ENCODE peak calls at places on chromosomes 7 and 10, in seven cellular contexts. One of them, this sample, is unnamed.

GRCh38 chr7:47326808-47327207 is 255.1 kb downstream of the TNS3 start:
- DNase-seq in anterior cingulate cortex: no peak
- DNase-seq in LoVo: no peak
- DNase-seq in stimulated activated CD4-positive, alpha-beta T cell treated with anti-CD3 and anti-CD28 coated beads, Interleukin-2, amount 100 ng/mL, for 4 hours: no peak
- DNase-seq in ascending aorta: no peak
- DNase-seq in left cardiac atrium: peak
- DNase-seq in NCI-H1436: no peak
- DNase-seq in this sample: no peak

GRCh38 chr7:77456711-77457110 is 40.6 kb upstream of the GSAP start:
- DNase-seq in left cardiac atrium: no peak
- DNase-seq in ascending aorta: no peak
- DNase-seq in stimulated activated CD4-positive, alpha-beta T cell treated with anti-CD3 and anti-CD28 coated beads, Interleukin-2, amount 100 ng/mL, for 4 hours: no peak
- DNase-seq in LoVo: no peak
- DNase-seq in NCI-H1436: no peak
- DNase-seq in anterior cingulate cortex: no peak
- DNase-seq in this sample: no peak

GRCh38 chr10:43188702-43189101 is 50.5 kb downstream of the CSGALNACT2 start:
- DNase-seq in LoVo: no peak
- DNase-seq in left cardiac atrium: no peak
- DNase-seq in ascending aorta: no peak
- DNase-seq in anterior cingulate cortex: no peak
- DNase-seq in stimulated activated CD4-positive, alpha-beta T cell treated with anti-CD3 and anti-CD28 coated beads, Interleukin-2, amount 100 ng/mL, for 4 hours: no peak
- DNase-seq in NCI-H1436: no peak
- DNase-seq in this sample: no peak

GRCh38 chr10:70007116-70007820 is 45.4 kb upstream of the MACROH2A2 start:
- DNase-seq in NCI-H1436: no peak
- DNase-seq in stimulated activated CD4-positive, alpha-beta T cell treated with anti-CD3 and anti-CD28 coated beads, Interleukin-2, amount 100 ng/mL, for 4 hours: no peak
- DNase-seq in ascending aorta: no peak
- DNase-seq in left cardiac atrium: no peak
- DNase-seq in LoVo: no peak
- DNase-seq in anterior cingulate cortex: no peak
- DNase-seq in this sample: no peak

GRCh38 chr7:51455086-51455485 is 138.5 kb upstream of the COBL start:
- DNase-seq in left cardiac atrium: no peak
- DNase-seq in LoVo: no peak
- DNase-seq in stimulated activated CD4-positive, alpha-beta T cell treated with anti-CD3 and anti-CD28 coated beads, Interleukin-2, amount 100 ng/mL, for 4 hours: no peak
- DNase-seq in NCI-H1436: no peak
- DNase-seq in ascending aorta: no peak
- DNase-seq in anterior cingulate cortex: no peak
- DNase-seq in this sample: no peak

GRCh38 chr10:46293832-46294640 is 7.2 kb downstream of the ANTXRL start:
- DNase-seq in NCI-H1436: no peak
- DNase-seq in LoVo: no peak
- DNase-seq in left cardiac atrium: no peak
- DNase-seq in stimulated activated CD4-positive, alpha-beta T cell treated with anti-CD3 and anti-CD28 coated beads, Interleukin-2, amount 100 ng/mL, for 4 hours: no peak
- DNase-seq in anterior cingulate cortex: no peak
- DNase-seq in ascending aorta: peak
- DNase-seq in this sample: peak

GRCh38 chr7:28986723-28987122 is 28.6 kb upstream of the TRIL start:
- DNase-seq in left cardiac atrium: no peak
- DNase-seq in ascending aorta: no peak
- DNase-seq in NCI-H1436: no peak
- DNase-seq in LoVo: no peak
- DNase-seq in anterior cingulate cortex: no peak
- DNase-seq in stimulated activated CD4-positive, alpha-beta T cell treated with anti-CD3 and anti-CD28 coated beads, Interleukin-2, amount 100 ng/mL, for 4 hours: no peak
- DNase-seq in this sample: no peak

GRCh38 chr7:97187067-97187466 is 69.6 kb downstream of the SDHAF3 start:
- DNase-seq in ascending aorta: no peak
- DNase-seq in anterior cingulate cortex: no peak
- DNase-seq in NCI-H1436: no peak
- DNase-seq in left cardiac atrium: no peak
- DNase-seq in LoVo: no peak
- DNase-seq in stimulated activated CD4-positive, alpha-beta T cell treated with anti-CD3 and anti-CD28 coated beads, Interleukin-2, amount 100 ng/mL, for 4 hours: no peak
- DNase-seq in this sample: no peak

GRCh38 chr7:85103352-85103751 is 83.5 kb downstream of the SEMA3D start:
- DNase-seq in stimulated activated CD4-positive, alpha-beta T cell treated with anti-CD3 and anti-CD28 coated beads, Interleukin-2, amount 100 ng/mL, for 4 hours: no peak
- DNase-seq in ascending aorta: no peak
- DNase-seq in left cardiac atrium: peak
- DNase-seq in NCI-H1436: no peak
- DNase-seq in LoVo: peak
- DNase-seq in anterior cingulate cortex: no peak
- DNase-seq in this sample: no peak

GRCh38 chr10:112842832-112843360 is 107.2 kb upstream of the TCF7L2 start:
- DNase-seq in ascending aorta: no peak
- DNase-seq in LoVo: no peak
- DNase-seq in anterior cingulate cortex: no peak
- DNase-seq in left cardiac atrium: no peak
- DNase-seq in stimulated activated CD4-positive, alpha-beta T cell treated with anti-CD3 and anti-CD28 coated beads, Interleukin-2, amount 100 ng/mL, for 4 hours: no peak
- DNase-seq in NCI-H1436: no peak
- DNase-seq in this sample: no peak

GRCh38 chr10:89217057-89217990 is 10.2 kb upstream of the CH25H start:
- DNase-seq in stimulated activated CD4-positive, alpha-beta T cell treated with anti-CD3 and anti-CD28 coated beads, Interleukin-2, amount 100 ng/mL, for 4 hours: peak
- DNase-seq in NCI-H1436: peak
- DNase-seq in left cardiac atrium: peak
- DNase-seq in ascending aorta: peak
- DNase-seq in anterior cingulate cortex: no peak
- DNase-seq in LoVo: peak
- DNase-seq in this sample: peak

GRCh38 chr7:8724080-8724718 is 290.8 kb downstream of the NXPH1 start:
- DNase-seq in stimulated activated CD4-positive, alpha-beta T cell treated with anti-CD3 and anti-CD28 coated beads, Interleukin-2, amount 100 ng/mL, for 4 hours: no peak
- DNase-seq in LoVo: peak
- DNase-seq in left cardiac atrium: no peak
- DNase-seq in anterior cingulate cortex: no peak
- DNase-seq in ascending aorta: no peak
- DNase-seq in NCI-H1436: peak
- DNase-seq in this sample: no peak

GRCh38 chr10:43471929-43472720 is 35.2 kb downstream of the ZNF487 start:
- DNase-seq in left cardiac atrium: no peak
- DNase-seq in anterior cingulate cortex: no peak
- DNase-seq in ascending aorta: no peak
- DNase-seq in LoVo: no peak
- DNase-seq in stimulated activated CD4-positive, alpha-beta T cell treated with anti-CD3 and anti-CD28 coated beads, Interleukin-2, amount 100 ng/mL, for 4 hours: no peak
- DNase-seq in NCI-H1436: no peak
- DNase-seq in this sample: no peak

GRCh38 chr7:156107957-156108356 is 295.7 kb upstream of the SHH start:
- DNase-seq in NCI-H1436: no peak
- DNase-seq in left cardiac atrium: no peak
- DNase-seq in LoVo: no peak
- DNase-seq in ascending aorta: no peak
- DNase-seq in stimulated activated CD4-positive, alpha-beta T cell treated with anti-CD3 and anti-CD28 coated beads, Interleukin-2, amount 100 ng/mL, for 4 hours: no peak
- DNase-seq in anterior cingulate cortex: no peak
- DNase-seq in this sample: no peak

GRCh38 chr10:97498841-97499560 is at the start of gene UBTD1:
- DNase-seq in left cardiac atrium: peak
- DNase-seq in anterior cingulate cortex: peak
- DNase-seq in LoVo: no peak
- DNase-seq in stimulated activated CD4-positive, alpha-beta T cell treated with anti-CD3 and anti-CD28 coated beads, Interleukin-2, amount 100 ng/mL, for 4 hours: peak
- DNase-seq in ascending aorta: peak
- DNase-seq in NCI-H1436: no peak
- DNase-seq in this sample: peak

GRCh38 chr7:46522354-46522906 is 601.4 kb upstream of the IGFBP3 start:
- DNase-seq in NCI-H1436: no peak
- DNase-seq in left cardiac atrium: no peak
- DNase-seq in ascending aorta: no peak
- DNase-seq in LoVo: no peak
- DNase-seq in stimulated activated CD4-positive, alpha-beta T cell treated with anti-CD3 and anti-CD28 coated beads, Interleukin-2, amount 100 ng/mL, for 4 hours: no peak
- DNase-seq in anterior cingulate cortex: no peak
- DNase-seq in this sample: no peak

GRCh38 chr7:11831727-11832495 is at the start of gene THSD7A:
- DNase-seq in LoVo: peak
- DNase-seq in stimulated activated CD4-positive, alpha-beta T cell treated with anti-CD3 and anti-CD28 coated beads, Interleukin-2, amount 100 ng/mL, for 4 hours: no peak
- DNase-seq in left cardiac atrium: peak
- DNase-seq in anterior cingulate cortex: peak
- DNase-seq in ascending aorta: no peak
- DNase-seq in NCI-H1436: peak
- DNase-seq in this sample: no peak

GRCh38 chr7:98056580-98056979 is 50.1 kb upstream of the LMTK2 start:
- DNase-seq in ascending aorta: no peak
- DNase-seq in LoVo: no peak
- DNase-seq in anterior cingulate cortex: no peak
- DNase-seq in left cardiac atrium: no peak
- DNase-seq in NCI-H1436: no peak
- DNase-seq in stimulated activated CD4-positive, alpha-beta T cell treated with anti-CD3 and anti-CD28 coated beads, Interleukin-2, amount 100 ng/mL, for 4 hours: no peak
- DNase-seq in this sample: no peak

GRCh38 chr7:139915864-139916716 is 87.0 kb downstream of the TBXAS1 start:
- DNase-seq in stimulated activated CD4-positive, alpha-beta T cell treated with anti-CD3 and anti-CD28 coated beads, Interleukin-2, amount 100 ng/mL, for 4 hours: peak
- DNase-seq in anterior cingulate cortex: no peak
- DNase-seq in NCI-H1436: no peak
- DNase-seq in LoVo: peak
- DNase-seq in ascending aorta: peak
- DNase-seq in left cardiac atrium: peak
- DNase-seq in this sample: peak

GRCh38 chr10:116312534-116312933 is 11.7 kb upstream of the CCDC172 start:
- DNase-seq in ascending aorta: no peak
- DNase-seq in stimulated activated CD4-positive, alpha-beta T cell treated with anti-CD3 and anti-CD28 coated beads, Interleukin-2, amount 100 ng/mL, for 4 hours: no peak
- DNase-seq in left cardiac atrium: no peak
- DNase-seq in anterior cingulate cortex: no peak
- DNase-seq in LoVo: no peak
- DNase-seq in NCI-H1436: no peak
- DNase-seq in this sample: no peak

GRCh38 chr10:60149003-60149402 is 240.7 kb downstream of the ANK3 start:
- DNase-seq in NCI-H1436: no peak
- DNase-seq in LoVo: no peak
- DNase-seq in anterior cingulate cortex: no peak
- DNase-seq in stimulated activated CD4-positive, alpha-beta T cell treated with anti-CD3 and anti-CD28 coated beads, Interleukin-2, amount 100 ng/mL, for 4 hours: no peak
- DNase-seq in ascending aorta: no peak
- DNase-seq in left cardiac atrium: no peak
- DNase-seq in this sample: no peak

GRCh38 chr10:84452006-84452405 is 123.6 kb downstream of the CCSER2 start:
- DNase-seq in anterior cingulate cortex: no peak
- DNase-seq in left cardiac atrium: no peak
- DNase-seq in LoVo: no peak
- DNase-seq in ascending aorta: no peak
- DNase-seq in NCI-H1436: no peak
- DNase-seq in stimulated activated CD4-positive, alpha-beta T cell treated with anti-CD3 and anti-CD28 coated beads, Interleukin-2, amount 100 ng/mL, for 4 hours: no peak
- DNase-seq in this sample: no peak

GRCh38 chr10:4242561-4243035 is 457.6 kb upstream of the KLF6 start:
- DNase-seq in ascending aorta: no peak
- DNase-seq in NCI-H1436: no peak
- DNase-seq in anterior cingulate cortex: no peak
- DNase-seq in stimulated activated CD4-positive, alpha-beta T cell treated with anti-CD3 and anti-CD28 coated beads, Interleukin-2, amount 100 ng/mL, for 4 hours: no peak
- DNase-seq in left cardiac atrium: peak
- DNase-seq in LoVo: peak
- DNase-seq in this sample: no peak

GRCh38 chr10:32073676-32074075 is 17.5 kb upstream of the KIF5B start:
- DNase-seq in ascending aorta: no peak
- DNase-seq in NCI-H1436: no peak
- DNase-seq in stimulated activated CD4-positive, alpha-beta T cell treated with anti-CD3 and anti-CD28 coated beads, Interleukin-2, amount 100 ng/mL, for 4 hours: no peak
- DNase-seq in anterior cingulate cortex: no peak
- DNase-seq in left cardiac atrium: no peak
- DNase-seq in LoVo: no peak
- DNase-seq in this sample: no peak

GRCh38 chr7:77351539-77352004 is 64.6 kb downstream of the GSAP start:
- DNase-seq in ascending aorta: no peak
- DNase-seq in LoVo: no peak
- DNase-seq in NCI-H1436: no peak
- DNase-seq in anterior cingulate cortex: no peak
- DNase-seq in left cardiac atrium: peak
- DNase-seq in stimulated activated CD4-positive, alpha-beta T cell treated with anti-CD3 and anti-CD28 coated beads, Interleukin-2, amount 100 ng/mL, for 4 hours: no peak
- DNase-seq in this sample: peak

GRCh38 chr7:150974468-150975391 is 3.4 kb downstream of the KCNH2 start:
- DNase-seq in ascending aorta: no peak
- DNase-seq in NCI-H1436: peak
- DNase-seq in left cardiac atrium: peak
- DNase-seq in stimulated activated CD4-positive, alpha-beta T cell treated with anti-CD3 and anti-CD28 coated beads, Interleukin-2, amount 100 ng/mL, for 4 hours: peak
- DNase-seq in anterior cingulate cortex: no peak
- DNase-seq in LoVo: peak
- DNase-seq in this sample: peak

GRCh38 chr10:47087667-47088066 is 176.4 kb downstream of the PTPN20 start:
- DNase-seq in LoVo: no peak
- DNase-seq in anterior cingulate cortex: no peak
- DNase-seq in NCI-H1436: no peak
- DNase-seq in stimulated activated CD4-positive, alpha-beta T cell treated with anti-CD3 and anti-CD28 coated beads, Interleukin-2, amount 100 ng/mL, for 4 hours: no peak
- DNase-seq in left cardiac atrium: no peak
- DNase-seq in ascending aorta: peak
- DNase-seq in this sample: no peak

GRCh38 chr10:104308439-104308903 is 29.8 kb downstream of the ITPRIP start:
- DNase-seq in anterior cingulate cortex: no peak
- DNase-seq in stimulated activated CD4-positive, alpha-beta T cell treated with anti-CD3 and anti-CD28 coated beads, Interleukin-2, amount 100 ng/mL, for 4 hours: no peak
- DNase-seq in NCI-H1436: no peak
- DNase-seq in left cardiac atrium: no peak
- DNase-seq in LoVo: no peak
- DNase-seq in ascending aorta: no peak
- DNase-seq in this sample: no peak

GRCh38 chr7:122616951-122617350 is 82.0 kb downstream of the RNF133 start:
- DNase-seq in NCI-H1436: no peak
- DNase-seq in ascending aorta: no peak
- DNase-seq in left cardiac atrium: no peak
- DNase-seq in LoVo: no peak
- DNase-seq in stimulated activated CD4-positive, alpha-beta T cell treated with anti-CD3 and anti-CD28 coated beads, Interleukin-2, amount 100 ng/mL, for 4 hours: no peak
- DNase-seq in anterior cingulate cortex: no peak
- DNase-seq in this sample: no peak

GRCh38 chr10:94627511-94627910 is 56.0 kb upstream of the CYP2C18 start:
- DNase-seq in NCI-H1436: no peak
- DNase-seq in ascending aorta: no peak
- DNase-seq in LoVo: no peak
- DNase-seq in anterior cingulate cortex: no peak
- DNase-seq in left cardiac atrium: no peak
- DNase-seq in stimulated activated CD4-positive, alpha-beta T cell treated with anti-CD3 and anti-CD28 coated beads, Interleukin-2, amount 100 ng/mL, for 4 hours: no peak
- DNase-seq in this sample: no peak

GRCh38 chr10:95315509-95315908 is 24.7 kb upstream of the PDLIM1 start:
- DNase-seq in ascending aorta: no peak
- DNase-seq in stimulated activated CD4-positive, alpha-beta T cell treated with anti-CD3 and anti-CD28 coated beads, Interleukin-2, amount 100 ng/mL, for 4 hours: no peak
- DNase-seq in anterior cingulate cortex: no peak
- DNase-seq in LoVo: no peak
- DNase-seq in left cardiac atrium: no peak
- DNase-seq in NCI-H1436: no peak
- DNase-seq in this sample: no peak

GRCh38 chr7:107528461-107528860 is 35.3 kb downstream of the COG5 start:
- DNase-seq in NCI-H1436: no peak
- DNase-seq in left cardiac atrium: no peak
- DNase-seq in LoVo: no peak
- DNase-seq in stimulated activated CD4-positive, alpha-beta T cell treated with anti-CD3 and anti-CD28 coated beads, Interleukin-2, amount 100 ng/mL, for 4 hours: no peak
- DNase-seq in anterior cingulate cortex: no peak
- DNase-seq in ascending aorta: no peak
- DNase-seq in this sample: no peak

GRCh38 chr7:155741805-155742204 is 70.5 kb downstream of the SHH start:
- DNase-seq in left cardiac atrium: no peak
- DNase-seq in LoVo: no peak
- DNase-seq in NCI-H1436: no peak
- DNase-seq in anterior cingulate cortex: no peak
- DNase-seq in stimulated activated CD4-positive, alpha-beta T cell treated with anti-CD3 and anti-CD28 coated beads, Interleukin-2, amount 100 ng/mL, for 4 hours: no peak
- DNase-seq in ascending aorta: no peak
- DNase-seq in this sample: peak

GRCh38 chr10:43702213-43702935 is 53.7 kb upstream of the ZNF32 start:
- DNase-seq in left cardiac atrium: no peak
- DNase-seq in LoVo: no peak
- DNase-seq in stimulated activated CD4-positive, alpha-beta T cell treated with anti-CD3 and anti-CD28 coated beads, Interleukin-2, amount 100 ng/mL, for 4 hours: no peak
- DNase-seq in anterior cingulate cortex: no peak
- DNase-seq in NCI-H1436: no peak
- DNase-seq in ascending aorta: no peak
- DNase-seq in this sample: no peak

GRCh38 chr7:73823873-73824597 is 6.8 kb upstream of the CLDN4 start:
- DNase-seq in ascending aorta: peak
- DNase-seq in anterior cingulate cortex: no peak
- DNase-seq in LoVo: no peak
- DNase-seq in left cardiac atrium: no peak
- DNase-seq in stimulated activated CD4-positive, alpha-beta T cell treated with anti-CD3 and anti-CD28 coated beads, Interleukin-2, amount 100 ng/mL, for 4 hours: no peak
- DNase-seq in NCI-H1436: no peak
- DNase-seq in this sample: no peak

GRCh38 chr10:79404231-79404609 is 41.2 kb downstream of the ZCCHC24 start:
- DNase-seq in anterior cingulate cortex: no peak
- DNase-seq in NCI-H1436: no peak
- DNase-seq in left cardiac atrium: peak
- DNase-seq in ascending aorta: peak
- DNase-seq in stimulated activated CD4-positive, alpha-beta T cell treated with anti-CD3 and anti-CD28 coated beads, Interleukin-2, amount 100 ng/mL, for 4 hours: no peak
- DNase-seq in LoVo: no peak
- DNase-seq in this sample: no peak

GRCh38 chr7:99531354-99531765 is 20.6 kb downstream of the FAM200A start:
- DNase-seq in LoVo: no peak
- DNase-seq in anterior cingulate cortex: no peak
- DNase-seq in NCI-H1436: no peak
- DNase-seq in ascending aorta: no peak
- DNase-seq in stimulated activated CD4-positive, alpha-beta T cell treated with anti-CD3 and anti-CD28 coated beads, Interleukin-2, amount 100 ng/mL, for 4 hours: no peak
- DNase-seq in left cardiac atrium: no peak
- DNase-seq in this sample: no peak

GRCh38 chr10:93150289-93150688 is 76.6 kb downstream of the CYP26A1 start:
- DNase-seq in NCI-H1436: no peak
- DNase-seq in ascending aorta: no peak
- DNase-seq in stimulated activated CD4-positive, alpha-beta T cell treated with anti-CD3 and anti-CD28 coated beads, Interleukin-2, amount 100 ng/mL, for 4 hours: no peak
- DNase-seq in anterior cingulate cortex: no peak
- DNase-seq in LoVo: no peak
- DNase-seq in left cardiac atrium: no peak
- DNase-seq in this sample: no peak

This sample was measured in activated effector memory CD4-positive, alpha-beta T cell treated with anti-CD3 and anti-CD28 coated beads, Interleukin-2, amount 50 U/mL, for 16 hours.